ENCODE peak calls at places on chromosomes 13 and 19, in nine cellular contexts. D, E, O, F, I, L, H, Z and A are unnamed samples.

GRCh38 chr13:114268344-114269280 is 12.8 kb upstream of the UPF3A start:
- DNase-seq in H (no peak), O (no peak), Z (no peak), D (no peak), I (no peak), F (no peak), L (no peak), E (no peak), A (no peak)

GRCh38 chr13:57624565-57625435 is 6.7 kb upstream of the PCDH17 start:
- DNase-seq in H (no peak), F (peak; percentile 41), O (no peak), I (no peak), Z (peak; percentile 69), D (no peak), E (no peak), L (no peak), A (no peak)

GRCh38 chr19:44002212-44002565 is 568 bp upstream of the ZNF230 start:
- DNase-seq in D (no peak), L (no peak), H (no peak), I (no peak), O (no peak), E (no peak), F (peak; percentile 11), Z (no peak), A (no peak)

GRCh38 chr13:68099616-68100015 is 869.5 kb upstream of the PCDH9 start:
- DNase-seq in I (no peak), F (peak; percentile 17), L (no peak), Z (no peak), H (no peak), O (no peak), D (no peak), E (no peak), A (no peak)

GRCh38 chr19:48310227-48310626 is 15.1 kb upstream of the EMP3 start:
- DNase-seq in L (no peak), D (no peak), H (no peak), Z (no peak), F (no peak), O (no peak), E (no peak), I (no peak), A (no peak)

GRCh38 chr19:49272204-49272603 is 52.8 kb downstream of the SLC6A16 start:
- DNase-seq in E (no peak), Z (no peak), I (no peak), F (peak; percentile 57), O (no peak), H (no peak), L (peak; percentile 20), D (no peak), A (no peak)

GRCh38 chr19:18437481-18438330 is at the start of gene ISYNA1:
- DNase-seq in F (peak; percentile 20), Z (no peak), I (no peak), E (no peak), O (no peak), H (peak; percentile 69), D (no peak), L (peak; percentile 56), A (peak; percentile 54)

GRCh38 chr13:95630593-95630992 is 13.9 kb downstream of the DZIP1 start:
- DNase-seq in D (no peak), I (no peak), Z (no peak), H (no peak), O (no peak), E (no peak), F (no peak), L (no peak), A (no peak)

GRCh38 chr19:2866495-2867024 is 575 bp upstream of the ZNF556 start:
- DNase-seq in Z (no peak), L (no peak), H (no peak), F (no peak), I (no peak), O (no peak), E (no peak), D (no peak), A (no peak)